ENCODE peak calls at places on chromosomes 7 and 10, in ten cellular contexts. G is activated naive CD4-positive, alpha-beta T cell treated with anti-CD3 and anti-CD28 coated beads, Interleukin-2, amount 10 ng/mL, durations not matched to agents 7 days and 5 days; X is omental fat pad; R is suprapubic skin; E is fibroblast of pulmonary artery; Z is stimulated activated CD4-positive, alpha-beta T cell treated with anti-CD3 and anti-CD28 coated beads, Interleukin-1b, Interleukin-23, amount 100 ng/mL, for 24 hours; M is T-helper 1 cell; W is T-helper 17 cell; O is cardiac fibroblast; C is naive thymus-derived CD8-positive, alpha-beta T cell. B is an unnamed sample.
A peak's percentile ranks its signal among the peaks of the same experiment; 100 is the strongest.

GRCh38 chr10:112491144-112491543 is 44.1 kb downstream of the VTI1A start:
- DNase-seq in G (no peak), X (no peak), R (no peak), E (peak; percentile 13), Z (no peak), M (no peak), W (no peak), O (peak; percentile 32), C (no peak), B (no peak)

GRCh38 chr7:5704534-5704922 is 76.9 kb downstream of the RNF216 start:
- DNase-seq in G (peak; percentile 87), X (peak; percentile 69), R (no peak), E (peak; percentile 92), Z (peak; percentile 36), M (peak; percentile 76), W (peak; percentile 32), O (peak; percentile 92), C (peak; percentile 59), B (no peak)

GRCh38 chr7:127347567-127348246 is 44.8 kb downstream of the ZNF800 start:
- DNase-seq in G (peak; percentile 77), X (no peak), R (peak; percentile 78), E (peak; percentile 71), Z (peak; percentile 47), M (peak; percentile 70), W (peak; percentile 65), O (peak; percentile 63), C (peak; percentile 66), B (peak; percentile 60)

GRCh38 chr7:133550145-133550544 is 297.3 kb downstream of the EXOC4 start:
- DNase-seq in G (no peak), X (no peak), R (no peak), E (no peak), Z (no peak), M (no peak), W (no peak), O (no peak), C (no peak), B (no peak)

GRCh38 chr10:61125560-61126250 is 181.7 kb upstream of the RHOBTB1 start:
- DNase-seq in G (no peak), X (no peak), R (no peak), E (no peak), Z (no peak), M (no peak), W (no peak), O (no peak), C (no peak), B (no peak)

GRCh38 chr10:108598320-108598695 is 1325.0 kb downstream of the XPNPEP1 start:
- DNase-seq in G (no peak), X (no peak), R (no peak), E (no peak), Z (no peak), M (no peak), W (no peak), O (no peak), C (no peak), B (no peak)

GRCh38 chr10:124343351-124344265 is 75.1 kb downstream of the OAT start:
- DNase-seq in G (no peak), X (no peak), R (no peak), E (no peak), Z (no peak), M (no peak), W (no peak), O (no peak), C (no peak), B (no peak)

GRCh38 chr10:86899670-86900276 is 57.6 kb downstream of the MMRN2 start:
- DNase-seq in G (peak; percentile 59), X (peak; percentile 27), R (no peak), E (peak; percentile 86), Z (peak; percentile 14), M (peak; percentile 32), W (no peak), O (peak; percentile 86), C (peak; percentile 18), B (no peak)

GRCh38 chr7:111919690-111920179 is 286.5 kb downstream of the DOCK4 start:
- DNase-seq in G (no peak), X (no peak), R (no peak), E (no peak), Z (no peak), M (no peak), W (no peak), O (peak; percentile 53), C (no peak), B (no peak)

GRCh38 chr7:92685146-92686042 is 95.2 kb upstream of the FAM133B start:
- DNase-seq in G (peak; percentile 87), X (no peak), R (no peak), E (no peak), Z (no peak), M (peak; percentile 97), W (no peak), O (no peak), C (peak; percentile 26), B (no peak)

GRCh38 chr7:13990319-13990983 is 985 bp upstream of the ETV1 start:
- DNase-seq in G (peak; percentile 22), X (peak; percentile 25), R (no peak), E (peak; percentile 57), Z (no peak), M (peak; percentile 27), W (no peak), O (peak; percentile 59), C (no peak), B (no peak)

GRCh38 chr7:78039791-78040776 is 241.5 kb downstream of the PHTF2 start:
- DNase-seq in G (peak; percentile 65), X (no peak), R (no peak), E (peak; percentile 13), Z (peak; percentile 42), M (peak; percentile 23), W (peak; percentile 50), O (peak; percentile 18), C (peak; percentile 42), B (no peak)

GRCh38 chr7:107799645-107800264 is 3.3 kb downstream of the SLC26A3 start:
- DNase-seq in G (no peak), X (no peak), R (no peak), E (no peak), Z (no peak), M (no peak), W (no peak), O (no peak), C (no peak), B (no peak)

GRCh38 chr7:105439174-105439893 is 50.6 kb upstream of the SRPK2 start:
- DNase-seq in G (no peak), X (no peak), R (no peak), E (peak; percentile 73), Z (no peak), M (no peak), W (no peak), O (peak; percentile 78), C (no peak), B (peak; percentile 21)

GRCh38 chr10:78218833-78219490 is 185.3 kb downstream of the RPS24 start:
- DNase-seq in G (no peak), X (no peak), R (no peak), E (no peak), Z (no peak), M (no peak), W (no peak), O (no peak), C (no peak), B (no peak)

GRCh38 chr10:84921701-84922100 is 593.3 kb downstream of the CCSER2 start:
- DNase-seq in G (no peak), X (no peak), R (no peak), E (no peak), Z (no peak), M (no peak), W (no peak), O (no peak), C (no peak), B (no peak)

GRCh38 chr10:987635-987905 is 664 bp upstream of the GTPBP4 start:
- DNase-seq in G (no peak), X (no peak), R (no peak), E (peak; percentile 34), Z (no peak), M (no peak), W (no peak), O (peak; percentile 37), C (no peak), B (no peak)

GRCh38 chr10:24947304-24948097 is 4.9 kb downstream of the PRTFDC1 start:
- DNase-seq in G (no peak), X (no peak), R (no peak), E (peak; percentile 66), Z (no peak), M (peak; percentile 64), W (no peak), O (peak; percentile 57), C (no peak), B (no peak)

GRCh38 chr10:100510533-100511308 is 8.9 kb downstream of the SEC31B start:
- DNase-seq in G (peak; percentile 87), X (no peak), R (no peak), E (no peak), Z (no peak), M (peak; percentile 97), W (no peak), O (no peak), C (peak; percentile 44), B (no peak)

GRCh38 chr10:45420453-45421192 is 46.6 kb downstream of the ALOX5 start:
- DNase-seq in G (peak; percentile 76), X (no peak), R (no peak), E (peak; percentile 84), Z (no peak), M (peak; percentile 86), W (no peak), O (peak; percentile 83), C (peak; percentile 57), B (no peak)

GRCh38 chr7:15016726-15017125 is 114.2 kb upstream of the DGKB start:
- DNase-seq in G (no peak), X (no peak), R (no peak), E (no peak), Z (no peak), M (no peak), W (no peak), O (peak; percentile 5), C (no peak), B (no peak)

GRCh38 chr7:159154243-159154642 is 9.6 kb upstream of the VIPR2 start:
- DNase-seq in G (no peak), X (no peak), R (no peak), E (no peak), Z (no peak), M (no peak), W (no peak), O (no peak), C (no peak), B (no peak)

GRCh38 chr10:88234332-88234731 is 348.8 kb downstream of the RNLS start:
- DNase-seq in G (no peak), X (no peak), R (no peak), E (no peak), Z (no peak), M (no peak), W (no peak), O (no peak), C (no peak), B (no peak)

GRCh38 chr7:29084832-29085231 is 61.5 kb downstream of the CPVL start:
- DNase-seq in G (no peak), X (no peak), R (no peak), E (no peak), Z (no peak), M (peak; percentile 11), W (no peak), O (no peak), C (no peak), B (no peak)

B was measured in NCI-H526 treated with DMSO at 0.1 percent for 48 hours.